ENCODE peak calls at places on chromosome 13, in six cellular contexts. F is fibroblast of the aortic adventitia; A is cardiac fibroblast; J is stimulated activated CD8-positive, alpha-beta memory T cell treated with anti-CD3 and anti-CD28 coated beads, Interleukin-2, amount 100 ng/mL, for 1 hour; E is SW480; T is activated naive CD8-positive, alpha-beta T cell treated with anti-CD3 and anti-CD28 coated beads for 36 hours. Y is an unnamed sample.

GRCh38 chr13:78608705-78609463 is 5.5 kb upstream of the POU4F1 start:
- DNase-seq in F (no peak), E (no peak), A (no peak), J (no peak), T (no peak), Y (no peak)

GRCh38 chr13:40438999-40439797 is 227.2 kb downstream of the FOXO1 start:
- DNase-seq in T (peak), J (no peak), A (peak), E (no peak), F (peak), Y (no peak)

GRCh38 chr13:20828540-20829364 is 55.0 kb upstream of the EEF1AKMT1 start:
- DNase-seq in A (peak), J (no peak), F (peak), E (peak), T (peak), Y (peak)

GRCh38 chr13:98495627-98496238 is 81.2 kb downstream of the STK24 start:
- DNase-seq in T (no peak), E (no peak), J (no peak), F (peak), A (peak), Y (no peak)

GRCh38 chr13:51848674-51849073 is 3.7 kb upstream of the TMEM272 start:
- DNase-seq in T (no peak), E (no peak), F (no peak), J (no peak), A (peak), Y (no peak)

GRCh38 chr13:95677564-95678386 is 836 bp downstream of the DNAJC3 start:
- DNase-seq in A (peak), T (no peak), F (peak), E (peak), J (no peak), Y (no peak)

GRCh38 chr13:54733639-54734038 is 1705.0 kb downstream of the OLFM4 start:
- DNase-seq in T (no peak), F (no peak), A (peak), E (peak), J (no peak), Y (no peak)

GRCh38 chr13:34462843-34463242 is 479.2 kb upstream of the NBEA start:
- DNase-seq in E (peak), J (no peak), A (peak), F (peak), T (no peak), Y (no peak)

GRCh38 chr13:59099182-59099950 is 1064.4 kb downstream of the DIAPH3 start:
- DNase-seq in A (no peak), F (no peak), E (no peak), T (no peak), J (no peak), Y (no peak)

GRCh38 chr13:36795463-36795862 is 23.6 kb upstream of the RFXAP start:
- DNase-seq in T (no peak), F (no peak), J (no peak), E (no peak), A (no peak), Y (no peak)

GRCh38 chr13:106183410-106184128 is 351.9 kb downstream of the EFNB2 start:
- DNase-seq in A (no peak), J (no peak), T (no peak), E (peak), F (no peak), Y (no peak)

GRCh38 chr13:102400619-102401125 is 1.2 kb downstream of the FGF14 start:
- DNase-seq in T (peak), F (peak), E (no peak), J (no peak), A (no peak), Y (no peak)

GRCh38 chr13:89726690-89727435 is 1620.6 kb upstream of the MIR17HG start:
- DNase-seq in T (no peak), E (no peak), F (peak), A (peak), J (no peak), Y (no peak)

GRCh38 chr13:97944396-97945029 is 9.0 kb upstream of the IPO5 start:
- DNase-seq in A (peak), T (no peak), E (no peak), F (peak), J (no peak), Y (no peak)

GRCh38 chr13:47258384-47258783 is 361.5 kb upstream of the HTR2A start:
- DNase-seq in E (no peak), J (no peak), T (no peak), A (no peak), F (no peak), Y (no peak)

GRCh38 chr13:73809561-73809960 is 324.6 kb downstream of the KLF12 start:
- DNase-seq in J (no peak), T (no peak), A (peak), F (peak), E (peak), Y (no peak)

GRCh38 chr13:89279374-89279773 is 1608.2 kb downstream of the SLITRK5 start:
- DNase-seq in T (no peak), J (no peak), A (no peak), F (no peak), E (no peak), Y (no peak)

GRCh38 chr13:49807681-49808080 is 15.2 kb upstream of the KPNA3 start:
- DNase-seq in E (no peak), A (no peak), T (no peak), F (no peak), J (no peak), Y (no peak)

GRCh38 chr13:35927554-35927953 is 203.6 kb downstream of the DCLK1 start:
- DNase-seq in F (peak), J (no peak), E (peak), A (peak), T (no peak), Y (no peak)

GRCh38 chr13:110236431-110236830 is 70.5 kb downstream of the COL4A1 start:
- DNase-seq in A (no peak), E (no peak), F (no peak), T (no peak), J (no peak), Y (no peak)

GRCh38 chr13:95533545-95534135 is 18.9 kb upstream of the CLDN10 start:
- DNase-seq in E (no peak), T (no peak), F (no peak), J (no peak), A (no peak), Y (no peak)

GRCh38 chr13:99916366-99917103 is 55.0 kb downstream of the ZIC5 start:
- DNase-seq in T (no peak), A (peak), F (peak), E (peak), J (no peak), Y (no peak)

GRCh38 chr13:111336666-111337065 is 16.2 kb downstream of the TEX29 start:
- DNase-seq in T (no peak), J (no peak), E (no peak), F (peak), A (peak), Y (no peak)

GRCh38 chr13:21657538-21657937 is 13.3 kb upstream of the FGF9 start:
- DNase-seq in F (peak), E (peak), A (peak), J (no peak), T (no peak), Y (no peak)

GRCh38 chr13:97629601-97630272 is 195.8 kb downstream of the RAP2A start:
- DNase-seq in T (no peak), J (no peak), A (no peak), E (no peak), F (no peak), Y (peak)

GRCh38 chr13:105952233-105952767 is 583.2 kb downstream of the EFNB2 start:
- DNase-seq in T (no peak), F (no peak), A (no peak), J (no peak), E (no peak), Y (no peak)

GRCh38 chr13:73879346-73880020 is 254.7 kb downstream of the KLF12 start:
- DNase-seq in J (no peak), E (no peak), A (no peak), T (no peak), F (no peak), Y (no peak)

GRCh38 chr13:28258401-28258800 is 120.1 kb downstream of the PAN3 start:
- DNase-seq in J (no peak), F (no peak), T (no peak), A (no peak), E (no peak), Y (no peak)

GRCh38 chr13:52850396-52851152 is 2.1 kb upstream of the PCDH8 start:
- DNase-seq in A (peak), F (peak), E (peak), T (peak), J (no peak), Y (peak)

GRCh38 chr13:63337041-63337440 is 1921.4 kb upstream of the PCDH20 start:
- DNase-seq in E (no peak), A (no peak), J (no peak), T (no peak), F (no peak), Y (no peak)

GRCh38 chr13:103190841-103191240 is 124.6 kb upstream of the SLC10A2 start:
- DNase-seq in E (no peak), A (no peak), J (no peak), T (no peak), F (no peak), Y (no peak)

GRCh38 chr13:34189946-34190345 is 372.0 kb downstream of the RFC3 start:
- DNase-seq in T (no peak), E (no peak), A (no peak), F (no peak), J (no peak), Y (no peak)

GRCh38 chr13:21074601-21075302 is 13.4 kb upstream of the LATS2 start:
- DNase-seq in A (peak), J (no peak), F (peak), E (no peak), T (peak), Y (no peak)

GRCh38 chr13:106570354-106570822 is 2.5 kb upstream of the ARGLU1 start:
- DNase-seq in A (peak), J (peak), T (no peak), F (peak), E (peak), Y (no peak)

GRCh38 chr13:30457306-30457891 is 8.3 kb downstream of the HMGB1 start:
- DNase-seq in T (no peak), J (no peak), F (no peak), E (no peak), A (no peak), Y (no peak)

GRCh38 chr13:40946485-40946884 is 72.6 kb downstream of the ELF1 start:
- DNase-seq in T (no peak), J (no peak), A (no peak), E (no peak), F (no peak), Y (no peak)

GRCh38 chr13:97130201-97130600 is 91.9 kb upstream of the MBNL2 start:
- DNase-seq in J (no peak), T (no peak), A (peak), F (peak), E (no peak), Y (no peak)

GRCh38 chr13:88919970-88920628 is 1248.9 kb downstream of the SLITRK5 start:
- DNase-seq in F (no peak), E (no peak), A (no peak), J (no peak), T (peak), Y (no peak)

GRCh38 chr13:30340367-30341184 is 33.2 kb upstream of the KATNAL1 start:
- DNase-seq in F (peak), T (no peak), E (no peak), J (no peak), A (peak), Y (no peak)